ENCODE peak calls at places on chromosomes 13 and 19, in ten cellular contexts. V, Z, H, A, X, W, I, Q, M and E are unnamed samples.

GRCh38 chr19:4851551-4852290 is 15.7 kb downstream of the PLIN3 start:
- DNase-seq in V (peak), Z (peak), H (peak), A (peak), X (peak), W (peak), I (peak), Q (peak), M (peak), E (no peak)

GRCh38 chr19:58497634-58498170 is 14.1 kb downstream of the SLC27A5 start:
- DNase-seq in V (no peak), Z (no peak), H (no peak), A (no peak), X (no peak), W (no peak), I (no peak), Q (no peak), M (no peak), E (no peak)

GRCh38 chr19:52351512-52351911 is 15.5 kb downstream of the ZNF610 start:
- DNase-seq in V (no peak), Z (no peak), H (no peak), A (no peak), X (no peak), W (no peak), I (no peak), Q (no peak), M (no peak), E (no peak)

GRCh38 chr19:2048959-2049740 is 1.9 kb downstream of the MKNK2 start:
- DNase-seq in V (no peak), Z (no peak), H (no peak), A (peak), X (no peak), W (peak), I (no peak), Q (no peak), M (peak), E (no peak)

GRCh38 chr13:54775501-54776191 is 1747.0 kb downstream of the OLFM4 start:
- DNase-seq in V (no peak), Z (no peak), H (no peak), A (no peak), X (no peak), W (no peak), I (no peak), Q (no peak), M (no peak), E (no peak)

GRCh38 chr19:36707134-36707533 is 19.7 kb downstream of the ZNF567 start:
- DNase-seq in V (no peak), Z (no peak), H (no peak), A (no peak), X (no peak), W (no peak), I (no peak), Q (no peak), M (no peak), E (no peak)

GRCh38 chr13:49584771-49585182 is 581 bp downstream of the RCBTB1 start:
- DNase-seq in V (no peak), Z (no peak), H (peak), A (peak), X (no peak), W (no peak), I (no peak), Q (peak), M (peak), E (no peak)

GRCh38 chr13:67630640-67631039 is 400.5 kb upstream of the PCDH9 start:
- DNase-seq in V (no peak), Z (no peak), H (no peak), A (no peak), X (no peak), W (no peak), I (no peak), Q (no peak), M (no peak), E (no peak)

GRCh38 chr19:7492142-7493055 is 3.6 kb upstream of the PEX11G start:
- DNase-seq in V (no peak), Z (no peak), H (no peak), A (no peak), X (no peak), W (no peak), I (no peak), Q (no peak), M (peak), E (no peak)

GRCh38 chr19:38676023-38676877 is 28.8 kb downstream of the ACTN4 start:
- DNase-seq in V (peak), Z (peak), H (peak), A (peak), X (no peak), W (peak), I (no peak), Q (no peak), M (peak), E (no peak)

GRCh38 chr13:50081106-50081898 is 66.1 kb downstream of the KCNRG start:
- DNase-seq in V (no peak), Z (no peak), H (no peak), A (peak), X (no peak), W (peak), I (peak), Q (no peak), M (no peak), E (no peak)

GRCh38 chr13:101567841-101568240 is 115.4 kb downstream of the ITGBL1 start:
- DNase-seq in V (peak), Z (no peak), H (no peak), A (no peak), X (no peak), W (no peak), I (no peak), Q (no peak), M (no peak), E (no peak)

GRCh38 chr13:46575321-46575721 is 22.4 kb downstream of the LRCH1 start:
- DNase-seq in V (peak), Z (no peak), H (peak), A (peak), X (no peak), W (no peak), I (no peak), Q (no peak), M (peak), E (no peak)

GRCh38 chr13:27026396-27026795 is 145.2 kb downstream of the USP12 start:
- DNase-seq in V (no peak), Z (no peak), H (no peak), A (peak), X (no peak), W (no peak), I (no peak), Q (no peak), M (no peak), E (no peak)

DNA sequence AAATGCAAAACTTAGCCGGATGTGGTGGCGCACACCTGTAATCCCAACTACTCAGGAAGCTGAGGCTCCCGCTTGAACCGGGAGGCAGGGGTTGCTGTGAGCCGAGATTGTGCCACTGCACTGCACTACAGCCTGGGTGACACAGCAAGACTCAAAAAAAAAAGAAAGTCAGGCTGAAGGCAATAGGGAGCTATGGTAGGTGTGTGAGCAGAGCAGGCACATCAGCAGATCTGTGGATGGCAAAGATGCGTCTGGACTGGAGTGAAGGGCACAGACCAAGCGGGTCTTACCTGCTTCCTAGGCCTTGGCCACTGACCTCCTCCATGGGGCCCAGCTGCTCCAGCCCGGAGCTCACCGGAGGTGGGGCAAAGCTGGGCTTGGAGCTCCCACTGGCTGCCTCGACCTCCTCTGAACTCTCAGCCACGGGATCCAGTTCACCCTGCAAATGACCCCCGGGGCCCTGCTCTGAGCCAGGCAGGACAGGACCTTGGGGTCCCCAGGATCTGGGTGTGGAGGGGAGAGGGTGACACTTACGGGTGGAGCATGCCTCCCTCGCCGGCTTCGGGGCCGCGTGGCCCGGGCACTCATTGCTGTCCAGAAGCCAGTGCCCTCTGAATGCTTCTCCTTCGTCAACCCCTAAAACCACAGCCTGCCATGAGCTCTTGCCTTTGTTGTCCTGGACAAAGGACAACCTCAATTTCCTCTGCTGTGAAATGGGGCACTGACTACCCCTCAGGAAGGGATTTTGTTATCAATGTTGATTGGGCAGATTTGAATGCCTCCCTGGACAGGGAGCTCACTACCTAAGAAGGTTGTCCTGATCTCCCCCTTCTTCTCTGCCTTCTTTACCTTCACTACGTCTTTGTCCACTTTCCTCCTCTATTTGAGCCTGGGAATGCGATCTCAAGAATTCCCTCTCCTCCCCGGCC is 569 bp downstream of the USHBP1 start:
- DNase-seq in V (no peak), Z (no peak), H (no peak), A (no peak), X (no peak), W (no peak), I (no peak), Q (no peak), M (no peak), E (no peak)
- H3K4me3 ChIP-seq in V (no peak), Z (no peak), H (no peak), A (no peak), X (no peak), W (no peak), I (no peak), Q (no peak), M (no peak), E (no peak)

GRCh38 chr19:47427241-47428176 is 8.2 kb upstream of the MEIS3 start:
- DNase-seq in V (peak), Z (peak), H (peak), A (peak), X (no peak), W (no peak), I (peak), Q (peak), M (peak), E (no peak)

GRCh38 chr19:47429140-47429793 is 9.9 kb upstream of the MEIS3 start:
- DNase-seq in V (no peak), Z (no peak), H (no peak), A (no peak), X (no peak), W (no peak), I (no peak), Q (no peak), M (no peak), E (no peak)

GRCh38 chr19:47430041-47430802 is 10.9 kb upstream of the MEIS3 start:
- DNase-seq in V (peak), Z (no peak), H (peak), A (peak), X (no peak), W (peak), I (peak), Q (no peak), M (peak), E (no peak)

GRCh38 chr19:47432091-47432490 is 12.8 kb upstream of the MEIS3 start:
- DNase-seq in V (no peak), Z (no peak), H (no peak), A (no peak), X (no peak), W (no peak), I (no peak), Q (no peak), M (no peak), E (no peak)

DNA sequence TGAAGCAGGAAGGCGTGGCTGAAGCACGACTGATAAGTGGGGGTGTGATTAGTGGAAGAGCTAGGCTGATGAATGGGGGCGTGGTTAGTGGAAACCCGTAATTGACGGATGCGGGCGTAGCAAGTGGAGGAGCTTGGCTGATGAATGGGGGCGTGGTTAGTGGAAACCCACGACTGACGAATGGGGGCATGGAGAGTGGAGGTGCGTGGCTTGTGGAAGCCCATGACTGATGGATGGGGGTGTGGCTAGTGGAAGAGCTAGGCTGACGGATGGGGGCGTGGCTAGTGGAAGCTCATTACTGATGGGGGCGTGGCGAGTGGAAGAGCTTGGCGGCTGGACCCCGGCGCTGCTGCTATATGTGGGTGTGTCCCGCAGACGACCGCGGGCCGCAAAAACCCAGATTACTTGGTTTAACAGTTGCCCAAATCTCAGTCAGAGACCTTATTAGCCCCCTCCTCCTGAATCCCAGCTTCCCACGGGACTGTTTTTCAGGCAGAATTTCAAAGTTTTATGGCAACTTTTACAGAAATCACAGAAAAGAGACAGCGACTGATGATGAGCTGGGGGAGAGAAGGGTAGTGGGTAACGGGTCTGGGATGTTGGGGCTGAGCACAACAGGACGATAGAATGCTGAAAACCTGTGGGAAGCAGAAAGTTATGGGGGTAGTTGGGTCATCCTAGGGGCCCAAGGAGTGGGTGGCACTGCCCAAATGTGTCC is 9.0 kb upstream of the MEIS3 start:
- DNase-seq in V (peak), Z (peak), H (peak), A (peak), X (peak), W (peak), I (peak), Q (peak), M (peak), E (peak)
- H3K4me3 ChIP-seq in V (peak), Z (peak), H (peak), A (no peak), X (no peak), W (no peak), I (peak), Q (peak), M (peak), E (peak)

GRCh38 chr13:79781829-79782540 is 301.0 kb downstream of the NDFIP2 start:
- DNase-seq in V (no peak), Z (no peak), H (peak), A (no peak), X (no peak), W (no peak), I (no peak), Q (no peak), M (no peak), E (no peak)

GRCh38 chr13:79782541-79783216 is 301.7 kb downstream of the NDFIP2 start:
- DNase-seq in V (peak), Z (peak), H (peak), A (peak), X (peak), W (peak), I (no peak), Q (peak), M (peak), E (peak)

GRCh38 chr13:79780240-79780639 is 299.3 kb downstream of the NDFIP2 start:
- DNase-seq in V (peak), Z (peak), H (peak), A (peak), X (no peak), W (no peak), I (no peak), Q (no peak), M (no peak), E (no peak)

GRCh38 chr13:79791471-79792042 is 310.6 kb downstream of the NDFIP2 start:
- DNase-seq in V (no peak), Z (no peak), H (no peak), A (no peak), X (no peak), W (no peak), I (no peak), Q (no peak), M (no peak), E (no peak)

GRCh38 chr13:79786176-79786575 is 305.2 kb downstream of the NDFIP2 start:
- DNase-seq in V (no peak), Z (no peak), H (no peak), A (no peak), X (no peak), W (no peak), I (no peak), Q (no peak), M (no peak), E (no peak)
- H3K4me3 ChIP-seq in V (no peak), Z (no peak), H (no peak), A (no peak), X (no peak), W (no peak), I (no peak), Q (no peak), M (no peak), E (no peak)

DNA sequence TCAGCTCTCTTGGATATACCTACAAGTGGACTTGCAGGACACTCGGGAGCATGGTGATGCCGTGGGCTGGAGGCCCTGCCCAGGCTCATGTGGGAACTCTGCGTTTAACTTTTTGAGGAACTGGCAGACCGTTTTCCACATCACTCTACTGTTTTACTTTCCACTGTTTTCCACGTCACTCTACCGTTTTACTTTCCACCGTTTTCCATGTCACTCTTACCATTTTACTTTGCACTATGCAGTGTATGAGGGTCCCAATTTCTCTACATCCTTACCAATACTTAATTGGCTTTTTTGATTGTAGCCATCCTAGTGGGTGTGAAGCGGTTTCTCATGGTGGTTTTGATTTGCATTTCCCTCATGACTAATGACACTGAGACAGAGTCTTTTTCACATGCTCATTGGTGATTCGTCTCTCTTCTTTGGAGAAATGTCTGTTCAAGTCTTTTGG is 40.5 kb downstream of the GATAD2A start:
- DNase-seq in V (no peak), Z (no peak), H (peak), A (peak), X (no peak), W (no peak), I (no peak), Q (no peak), M (no peak), E (no peak)
- H3K4me3 ChIP-seq in V (no peak), Z (no peak), H (no peak), A (no peak), X (no peak), W (no peak), I (no peak), Q (no peak), M (no peak), E (no peak)

GRCh38 chr13:24328145-24328544 is 18.8 kb downstream of the C1QTNF9 start:
- DNase-seq in V (no peak), Z (no peak), H (no peak), A (no peak), X (no peak), W (no peak), I (no peak), Q (no peak), M (no peak), E (no peak)
- H3K4me3 ChIP-seq in V (no peak), Z (peak), H (peak), A (no peak), X (peak), W (no peak), I (peak), Q (no peak), M (peak), E (peak)